ENCODE peak calls at places on chromosomes 1 and 21, in eight cellular contexts. O is uterus, M is GM12878, P is sigmoid colon, S is neural progenitor cell, F is mammary epithelial cell, K is keratinocyte, U is adrenal gland. V is an unnamed sample. For H3K9me3 and H3K36me3, the result is how much of the 10 kb centered on the place peaks cover.

GRCh38 chr1:86906419-86906818 is 7.5 kb downstream of the SELENOF start:
- DNase-seq in S (no peak), K (no peak), U (no peak), O (no peak), M (no peak), P (no peak), F (no peak), V (no peak)

GRCh38 chr1:70979879-70980278 is 67.7 kb downstream of the PTGER3 start:
- DNase-seq in K (no peak), O (no peak), M (no peak), S (no peak), F (no peak), P (no peak), U (no peak), V (no peak)

GRCh38 chr1:168734271-168734670 is 5.3 kb upstream of the DPT start:
- DNase-seq in F (no peak), K (no peak), U (peak), S (no peak), P (peak), M (no peak), O (no peak), V (peak)

GRCh38 chr1:55428944-55429931 is 214.1 kb upstream of the USP24 start:
- DNase-seq in O (peak), M (no peak), F (peak), P (peak), S (no peak), K (peak), U (peak), V (peak)

GRCh38 chr1:59478822-59479221 is 181.9 kb downstream of the FGGY start:
- DNase-seq in U (no peak), K (no peak), P (no peak), F (no peak), M (no peak), O (no peak), S (no peak), V (no peak)

GRCh38 chr1:154906621-154907081 is 29.9 kb downstream of the PMVK start:
- DNase-seq in K (no peak), F (peak), S (no peak), O (no peak), M (no peak), P (peak), U (peak), V (no peak)

GRCh38 chr1:239389703-239390102 is 3.3 kb downstream of the CHRM3 start:
- DNase-seq in M (no peak), U (no peak), S (no peak), O (no peak), K (no peak), F (no peak), P (no peak), V (no peak)

GRCh38 chr1:181159451-181160151 is 71.1 kb downstream of the IER5 start:
- DNase-seq in U (no peak), P (peak), S (no peak), K (peak), F (peak), O (no peak), M (no peak), V (peak)

GRCh38 chr1:226870323-226871046 is at the start of gene PSEN2:
- DNase-seq in O (peak), U (peak), P (peak), K (no peak), S (peak), M (no peak), F (peak), V (peak)

GRCh38 chr1:248013229-248013710 is at the start of gene OR2L5:
- DNase-seq in S (no peak), U (no peak), F (peak), M (no peak), P (no peak), O (no peak), K (no peak), V (no peak)
- H3K9me3 ChIP-seq in S (under half), U (under half), F (under half), M (under half), P (under half), O (under half), K (under half), V (under half)

GRCh38 chr1:21701401-21701800 is 32.2 kb upstream of the RAP1GAP start:
- DNase-seq in O (no peak), S (no peak), K (no peak), U (no peak), P (no peak), M (no peak), F (no peak), V (no peak)
- H3K36me3 ChIP-seq in O (under half), S (under half), K (under half), U (under half), P (half or more), M (under half), F (under half), V (half or more)

DNA sequence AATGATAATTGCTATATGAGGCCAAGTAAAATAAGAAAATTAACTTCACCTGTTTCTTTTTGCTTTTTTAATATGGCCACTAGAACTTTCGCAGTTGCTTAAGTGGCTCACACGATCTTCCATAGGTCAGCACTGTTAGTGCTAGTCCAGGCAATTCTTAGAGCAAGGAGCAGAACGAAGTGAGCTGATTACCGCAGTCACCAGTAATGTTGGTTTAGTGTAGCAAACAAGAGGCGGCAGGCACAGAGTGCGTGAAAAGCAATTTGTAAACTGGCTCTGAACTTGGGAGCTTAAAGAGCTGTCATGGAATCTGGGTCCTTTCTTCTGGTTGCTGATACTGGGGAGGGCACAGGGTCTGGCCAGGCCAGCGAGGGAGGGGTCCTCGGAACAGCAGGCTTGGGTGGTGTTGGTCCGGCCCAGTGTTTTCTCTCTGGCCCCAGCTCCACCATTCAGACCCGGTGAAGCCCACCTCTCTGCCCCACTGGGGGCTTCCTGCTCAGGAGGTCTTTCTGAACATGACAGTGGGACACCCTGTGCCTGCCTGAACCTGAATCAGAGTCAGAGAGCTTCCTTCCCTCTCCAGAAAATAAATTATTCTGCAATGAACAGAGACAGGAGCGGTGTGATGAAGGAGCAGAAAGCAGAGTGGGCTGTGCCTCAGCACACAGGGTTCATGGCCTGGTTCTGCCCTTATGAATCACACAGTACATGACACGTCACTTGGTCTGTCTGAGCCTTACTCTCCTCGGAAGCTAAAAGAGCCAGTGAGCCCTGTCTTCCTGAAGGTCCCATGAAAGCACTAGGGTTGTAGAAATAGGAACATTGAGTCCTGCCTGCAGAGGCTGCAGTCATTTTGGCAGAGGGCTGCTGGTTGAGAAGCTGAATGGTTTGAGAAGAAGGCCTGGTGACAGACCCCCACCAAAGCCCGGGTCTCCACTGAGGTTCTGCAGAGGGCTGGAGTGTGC is 11.9 kb downstream of the ETS2 start:
- DNase-seq in O (peak), M (no peak), K (no peak), P (no peak), S (no peak), F (peak), U (peak), V (no peak)
- H3K9me3 ChIP-seq in O (under half), M (under half), K (under half), P (under half), S (under half), F (under half), U (under half), V (under half)

DNA sequence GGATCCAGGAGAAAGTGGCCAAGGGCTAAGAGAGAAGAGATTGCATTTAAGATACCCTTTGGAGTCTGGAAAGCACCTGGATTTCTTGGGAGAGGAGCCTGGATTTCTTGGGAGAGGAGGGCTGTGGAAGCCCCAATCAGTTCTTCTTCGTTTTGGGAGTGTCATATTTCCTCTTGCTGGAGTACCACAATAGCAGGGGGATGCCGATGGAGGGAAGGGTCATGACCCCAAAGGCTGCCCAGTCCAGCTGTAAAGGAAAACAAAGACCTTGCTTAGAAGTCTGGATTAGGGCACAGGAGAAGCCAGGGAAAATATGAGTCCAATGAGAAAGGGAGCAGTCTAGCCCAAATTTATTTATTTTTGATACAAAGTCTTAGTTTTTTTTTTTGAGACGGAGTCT is 11.3 kb downstream of the SSR2 start:
- DNase-seq in S (peak), O (no peak), M (no peak), U (no peak), K (no peak), F (no peak), P (no peak), V (no peak)
- H3K36me3 ChIP-seq in S (under half), O (under half), M (under half), U (under half), K (under half), F (under half), P (half or more), V (half or more)

GRCh38 chr1:30708361-30708728 is 15.0 kb downstream of the MATN1 start:
- DNase-seq in U (no peak), M (no peak), K (no peak), P (no peak), F (no peak), O (no peak), S (no peak), V (no peak)

GRCh38 chr1:30707412-30708360 is 15.7 kb downstream of the MATN1 start:
- DNase-seq in K (no peak), S (peak), P (peak), O (peak), M (no peak), F (peak), U (peak), V (peak)

GRCh38 chr1:30705673-30706072 is 17.7 kb downstream of the MATN1 start:
- DNase-seq in K (no peak), U (no peak), S (no peak), P (no peak), M (no peak), O (no peak), F (no peak), V (no peak)

GRCh38 chr1:30704765-30705509 is 18.4 kb downstream of the MATN1 start:
- DNase-seq in U (no peak), O (peak), M (no peak), F (no peak), S (no peak), P (peak), K (no peak), V (peak)

GRCh38 chr1:30706528-30706927 is 16.9 kb downstream of the MATN1 start:
- DNase-seq in O (peak), M (no peak), F (peak), K (no peak), S (no peak), U (peak), P (peak), V (peak)
- H3K9me3 ChIP-seq in O (under half), M (under half), F (under half), K (under half), S (under half), U (under half), P (under half), V (under half)

GRCh38 chr1:17097125-17097524 is 22.1 kb downstream of the PADI2 start:
- DNase-seq in U (no peak), P (no peak), S (no peak), M (no peak), O (no peak), K (no peak), F (no peak), V (no peak)

GRCh38 chr1:17097787-17098186 is 21.5 kb downstream of the PADI2 start:
- DNase-seq in P (no peak), M (no peak), O (no peak), K (no peak), U (no peak), F (peak), S (no peak), V (no peak)

GRCh38 chr1:17098440-17099317 is 20.6 kb downstream of the PADI2 start:
- DNase-seq in K (no peak), F (peak), M (no peak), U (peak), P (no peak), S (no peak), O (no peak), V (peak)

GRCh38 chr1:17094664-17095063 is 24.6 kb downstream of the PADI2 start:
- DNase-seq in U (no peak), O (no peak), S (no peak), M (peak), K (no peak), F (no peak), P (no peak), V (no peak)

DNA sequence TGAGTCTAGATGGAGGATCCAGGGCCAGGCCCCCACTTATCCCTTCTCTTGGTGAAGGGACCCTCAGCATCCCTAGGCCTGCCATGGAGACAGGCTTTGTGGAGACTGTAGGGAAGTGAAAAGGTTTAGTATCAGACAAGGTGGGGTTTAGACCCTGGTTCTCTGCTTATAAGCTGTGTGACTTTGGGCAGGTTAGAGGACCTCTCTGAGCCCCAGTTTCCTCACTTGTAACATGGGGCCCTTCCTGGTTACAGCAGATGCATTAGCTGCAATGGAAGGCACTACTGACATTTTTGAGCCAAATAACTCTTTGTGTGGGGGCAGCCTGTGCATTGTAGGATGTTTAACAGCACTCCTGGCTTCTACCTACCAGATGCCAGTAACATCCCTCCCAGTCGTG is 22.7 kb downstream of the PADI2 start:
- DNase-seq in S (no peak), M (no peak), O (no peak), U (no peak), F (no peak), K (no peak), P (no peak), V (no peak)
- H3K36me3 ChIP-seq in S (under half), M (under half), O (under half), U (under half), F (under half), K (under half), P (under half), V (under half)

GRCh38 chr1:117181630-117182041 is 29.1 kb downstream of the VTCN1 start:
- DNase-seq in O (no peak), U (no peak), P (no peak), F (no peak), M (no peak), K (no peak), S (no peak), V (no peak)
- H3K9me3 ChIP-seq in O (under half), U (under half), P (under half), F (under half), M (under half), K (under half), S (under half), V (under half)

GRCh38 chr1:151072224-151072623 is 1.7 kb downstream of the GABPB2 start:
- DNase-seq in P (no peak), M (no peak), S (no peak), U (no peak), K (no peak), F (no peak), O (no peak), V (no peak)

GRCh38 chr1:151065089-151065645 is 5.0 kb downstream of the MLLT11 start:
- DNase-seq in U (no peak), M (no peak), K (no peak), S (no peak), P (no peak), O (no peak), F (no peak), V (no peak)

GRCh38 chr1:151069103-151069486 is 1.5 kb upstream of the GABPB2 start:
- DNase-seq in K (no peak), M (no peak), F (no peak), O (no peak), P (no peak), U (no peak), S (no peak), V (no peak)

GRCh38 chr1:151062738-151063371 is 2.7 kb downstream of the MLLT11 start:
- DNase-seq in P (peak), F (peak), K (no peak), U (no peak), M (no peak), S (no peak), O (peak), V (peak)

GRCh38 chr1:151067185-151067584 is 3.4 kb upstream of the GABPB2 start:
- DNase-seq in K (no peak), U (no peak), M (no peak), S (no peak), O (no peak), F (no peak), P (peak), V (no peak)
- H3K36me3 ChIP-seq in K (under half), U (under half), M (under half), S (under half), O (under half), F (under half), P (under half), V (under half)

DNA sequence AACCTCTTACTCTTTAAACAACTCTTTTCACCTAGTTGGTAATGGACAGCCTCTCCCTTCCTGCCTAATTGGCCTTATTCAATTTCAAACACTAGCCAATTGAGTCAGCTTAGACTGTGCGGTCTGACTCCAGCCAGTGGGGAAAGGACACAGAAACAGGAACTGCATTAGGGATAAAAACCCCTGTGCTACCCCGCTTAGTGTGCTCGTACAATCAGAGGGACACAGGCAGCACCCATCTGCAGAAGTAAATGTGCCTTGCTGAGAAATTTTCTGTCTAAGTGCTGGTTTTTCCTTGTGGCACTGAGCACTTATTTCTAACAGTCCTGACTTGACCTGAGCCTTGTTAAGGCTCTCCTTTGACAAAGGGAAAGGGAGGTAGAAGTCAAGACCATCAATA is 6.0 kb upstream of the CD2 start:
- DNase-seq in K (no peak), O (no peak), P (no peak), F (no peak), M (no peak), S (peak), U (no peak), V (no peak)
- H3K9me3 ChIP-seq in K (under half), O (under half), P (under half), F (under half), M (under half), S (under half), U (under half), V (under half)